ENCODE peak calls at places on chromosomes 3 and 15, in eight cellular contexts. V is A549, J is HCT116, O is GM23338, A is HepG2, I is SK-N-SH, L is GM12878, T is Panc1. X is an unnamed sample.

GRCh38 chr3:158465074-158465473 is 105.9 kb upstream of the MLF1 start:
- DNase-seq in A (no peak), O (no peak), J (no peak), T (no peak), V (no peak), I (no peak), L (peak), X (no peak)

GRCh38 chr3:170488802-170489201 is 70.1 kb downstream of the CLDN11 start:
- DNase-seq in V (no peak), O (no peak), J (no peak), T (no peak), L (no peak), A (peak), I (no peak), X (no peak)

GRCh38 chr3:127804141-127804540 is 18.2 kb downstream of the MGLL start:
- DNase-seq in V (no peak), A (no peak), T (no peak), L (no peak), I (no peak), J (no peak), O (no peak), X (no peak)

GRCh38 chr3:98855811-98856400 is 45.6 kb downstream of the DCBLD2 start:
- DNase-seq in A (no peak), O (no peak), I (no peak), T (no peak), J (no peak), V (no peak), L (no peak), X (no peak)

GRCh38 chr3:41247590-41247989 is 48.3 kb downstream of the CTNNB1 start:
- DNase-seq in L (no peak), T (no peak), V (no peak), I (no peak), O (no peak), J (no peak), A (peak), X (no peak)

GRCh38 chr3:72914383-72914782 is 26.5 kb downstream of the GXYLT2 start:
- DNase-seq in L (no peak), I (no peak), O (no peak), A (no peak), T (no peak), V (no peak), J (no peak), X (no peak)

GRCh38 chr3:13860001-13860400 is 19.9 kb downstream of the WNT7A start:
- DNase-seq in V (no peak), T (no peak), O (no peak), I (no peak), L (no peak), A (no peak), J (no peak), X (no peak)

GRCh38 chr3:9760779-9761505 is 8.8 kb downstream of the CAMK1 start:
- DNase-seq in T (no peak), A (no peak), I (no peak), J (no peak), O (no peak), V (no peak), L (no peak), X (no peak)

GRCh38 chr15:77160562-77161481 is 89.9 kb upstream of the TSPAN3 start:
- DNase-seq in L (no peak), V (no peak), T (no peak), O (peak), J (peak), A (peak), I (no peak), X (no peak)

GRCh38 chr3:56915969-56916586 is 114.3 kb upstream of the ARHGEF3 start:
- DNase-seq in O (peak), A (no peak), I (no peak), J (no peak), V (no peak), L (peak), T (no peak), X (peak)

GRCh38 chr3:115553796-115554495 is 69.4 kb upstream of the GAP43 start:
- DNase-seq in O (peak), J (no peak), I (no peak), A (no peak), L (no peak), T (no peak), V (no peak), X (no peak)

GRCh38 chr3:127441764-127442163 is 148.8 kb downstream of the TPRA1 start:
- DNase-seq in A (no peak), J (no peak), T (no peak), V (no peak), L (no peak), I (no peak), O (no peak), X (no peak)

GRCh38 chr3:94529821-94530220 is 467.0 kb downstream of the NSUN3 start:
- DNase-seq in A (no peak), V (no peak), O (no peak), T (no peak), L (no peak), I (no peak), J (no peak), X (no peak)

GRCh38 chr3:192901435-192901834 is 16.2 kb downstream of the MB21D2 start:
- DNase-seq in T (no peak), O (no peak), I (no peak), A (no peak), J (no peak), V (no peak), L (no peak), X (no peak)

GRCh38 chr3:108159865-108160264 is 62.4 kb downstream of the IFT57 start:
- DNase-seq in O (no peak), L (no peak), J (no peak), T (no peak), V (no peak), A (no peak), I (no peak), X (no peak)

GRCh38 chr15:62610499-62610898 is 432.0 kb upstream of the TPM1 start:
- DNase-seq in O (no peak), A (no peak), I (no peak), L (no peak), T (no peak), V (no peak), J (no peak), X (no peak)

GRCh38 chr15:35115155-35115725 is 30.1 kb upstream of the NANOGP8 start:
- DNase-seq in V (no peak), L (no peak), O (no peak), J (no peak), I (no peak), T (no peak), A (peak), X (no peak)

GRCh38 chr15:39261397-39261796 is 319.5 kb upstream of the THBS1 start:
- DNase-seq in A (no peak), I (no peak), L (no peak), O (no peak), V (no peak), T (no peak), J (no peak), X (no peak)

GRCh38 chr15:62853114-62853832 is 189.3 kb upstream of the TPM1 start:
- DNase-seq in J (no peak), L (no peak), V (no peak), O (no peak), I (no peak), A (peak), T (no peak), X (no peak)

GRCh38 chr15:66882251-66883020 is 180.4 kb downstream of the SMAD6 start:
- DNase-seq in V (peak), A (no peak), I (no peak), O (no peak), T (no peak), L (no peak), J (no peak), X (no peak)

GRCh38 chr3:85576091-85576690 is 617.4 kb downstream of the CADM2 start:
- DNase-seq in A (peak), J (peak), V (peak), O (peak), L (no peak), T (peak), I (peak), X (peak)

GRCh38 chr3:79032686-79033318 is 735.0 kb downstream of the ROBO1 start:
- DNase-seq in A (peak), O (peak), L (no peak), V (no peak), J (no peak), I (peak), T (no peak), X (peak)

GRCh38 chr3:125395091-125395490 is 20.0 kb upstream of the ZNF148 start:
- DNase-seq in L (no peak), J (no peak), V (no peak), T (no peak), A (no peak), I (no peak), O (no peak), X (no peak)

GRCh38 chr15:64051093-64051402 is 4.8 kb upstream of the DAPK2 start:
- DNase-seq in V (no peak), O (no peak), T (no peak), J (no peak), A (no peak), L (no peak), I (no peak), X (no peak)

GRCh38 chr3:27685474-27685873 is 36.6 kb downstream of the EOMES start:
- DNase-seq in V (no peak), T (no peak), O (no peak), A (no peak), L (no peak), I (no peak), J (no peak), X (no peak)

GRCh38 chr15:78077053-78077859 is at the start of gene TBC1D2B:
- DNase-seq in J (no peak), V (peak), O (peak), I (peak), T (no peak), L (no peak), A (no peak), X (no peak)

DNA sequence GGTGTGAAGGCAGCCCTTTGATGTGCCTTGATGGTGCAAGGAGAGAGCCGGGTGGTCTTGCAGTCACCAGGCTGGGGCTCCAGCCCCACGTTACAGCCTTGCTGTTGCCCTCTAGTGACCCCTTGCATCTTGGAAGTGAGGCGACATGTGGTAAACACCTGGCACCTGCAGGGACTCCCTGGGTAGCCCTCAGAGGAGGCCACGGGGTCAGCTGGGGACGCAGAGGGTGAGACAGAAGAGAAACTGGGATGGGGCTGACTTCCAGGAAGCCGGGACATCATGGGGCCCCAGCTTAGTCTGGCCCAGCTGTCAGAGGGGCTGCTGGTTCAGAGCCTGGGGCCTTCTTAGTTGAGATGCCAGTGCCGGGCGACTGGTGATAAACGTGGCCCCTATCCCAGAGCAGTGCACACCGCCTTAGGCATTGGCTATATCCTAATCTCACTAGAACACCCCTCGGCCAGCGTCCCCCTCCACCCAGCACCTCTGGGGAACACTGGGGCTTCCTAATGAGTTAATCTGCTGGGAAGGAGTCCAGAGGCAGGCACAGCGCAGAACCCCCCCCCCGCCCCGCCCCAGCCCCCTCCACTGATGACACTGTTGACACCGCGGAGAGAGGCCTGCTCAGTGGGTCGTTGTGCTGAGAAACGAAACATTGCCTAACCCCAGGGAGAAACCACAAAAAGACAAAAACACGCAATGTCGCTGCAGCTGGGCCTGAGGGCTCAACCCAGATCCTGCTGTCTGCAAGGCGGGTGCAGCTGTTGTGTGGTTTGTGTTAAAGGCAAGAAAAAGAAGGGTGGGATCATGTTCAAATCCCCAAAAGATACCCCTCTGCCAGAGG is 60.5 kb upstream of the KLF13 start:
- DNase-seq in J (no peak), V (no peak), L (peak), I (peak), T (no peak), O (no peak), A (no peak), X (peak)
- TF ChIP-seq REST in J (no peak), V (no peak), L (no peak), I (no peak), T (no peak), O (no peak), A (no peak), X (no peak)

DNA sequence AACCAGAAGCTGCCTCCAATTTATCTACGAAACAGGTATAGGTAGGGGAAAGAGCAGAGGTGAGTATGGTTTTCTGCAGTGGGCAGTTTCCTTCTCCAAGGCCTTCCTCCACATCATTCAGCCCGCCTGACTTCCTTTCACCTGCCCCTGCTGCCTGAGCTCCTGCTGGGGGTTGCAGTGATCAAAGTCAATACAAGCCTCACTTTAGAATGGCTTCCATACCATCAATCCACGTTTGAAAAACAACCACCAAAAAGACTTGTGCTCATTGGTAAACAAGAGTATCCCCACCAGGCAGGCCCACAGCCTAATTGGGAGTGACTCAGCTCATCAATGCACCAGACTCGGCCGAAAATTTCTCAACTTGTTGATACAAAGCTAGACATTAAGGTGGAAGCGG is 159.9 kb downstream of the MAGI1 start:
- DNase-seq in J (no peak), V (no peak), I (no peak), A (no peak), L (no peak), T (no peak), O (peak), X (no peak)
- TF ChIP-seq REST in J (no peak), V (no peak), I (no peak), A (no peak), L (no peak), T (no peak), O (no peak), X (no peak)

DNA sequence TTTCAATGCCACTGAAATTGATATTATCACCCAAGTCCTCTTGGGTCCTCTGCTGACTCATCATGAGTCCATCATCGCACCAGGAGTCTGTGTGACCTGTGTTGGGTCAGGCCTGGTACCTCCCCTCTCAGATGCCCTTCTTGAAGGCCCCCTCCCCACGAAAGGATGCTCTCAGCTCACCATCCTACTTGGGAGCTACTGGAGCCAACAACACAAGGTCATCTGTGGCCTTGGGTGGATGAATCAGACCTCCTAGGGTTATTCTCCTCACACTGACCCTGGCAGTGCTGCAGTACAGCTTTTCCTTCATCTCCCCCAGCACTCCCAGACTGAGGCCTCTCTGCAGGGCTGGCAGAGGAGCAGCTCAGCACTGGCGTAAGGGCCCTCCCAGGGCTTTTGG is 80.6 kb upstream of the GSK3B start:
- DNase-seq in V (no peak), L (no peak), I (no peak), T (no peak), O (no peak), J (no peak), A (no peak), X (no peak)
- TF ChIP-seq REST in V (no peak), L (no peak), I (no peak), T (no peak), O (no peak), J (no peak), A (no peak), X (no peak)

DNA sequence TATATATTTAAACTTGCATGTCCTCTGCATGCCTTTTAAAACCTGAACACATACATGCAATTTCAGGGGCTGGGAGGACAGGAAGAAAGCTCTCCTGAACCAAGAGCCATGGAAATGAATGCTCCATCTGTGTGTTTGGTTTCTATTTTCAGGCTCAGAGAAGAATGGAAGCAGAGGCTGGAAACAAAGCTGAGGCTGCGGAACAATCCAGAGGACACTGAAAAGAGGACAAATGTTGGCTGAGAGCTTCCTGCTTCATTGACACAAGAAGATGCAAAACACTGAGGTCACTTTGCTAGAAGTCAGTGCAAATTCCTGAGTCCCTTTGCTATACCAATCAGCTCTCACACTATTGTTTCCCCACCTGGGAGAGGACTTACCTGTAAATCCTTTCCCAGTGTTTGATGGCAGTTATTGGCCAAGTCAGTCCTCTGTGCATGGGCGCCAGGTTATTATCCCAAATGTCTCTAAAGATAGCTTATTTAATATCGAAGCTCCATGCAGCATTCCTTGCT is 12.7 kb downstream of the FAM240A start:
- DNase-seq in L (no peak), V (no peak), O (peak), A (no peak), J (no peak), I (no peak), T (no peak), X (no peak)
- TF ChIP-seq REST in L (no peak), V (no peak), O (no peak), A (no peak), J (no peak), I (no peak), T (no peak), X (no peak)

GRCh38 chr3:64190517-64191515 is 34.5 kb downstream of the PRICKLE2 start:
- DNase-seq in L (no peak), O (no peak), T (no peak), V (peak), J (no peak), A (no peak), I (no peak), X (no peak)
- TF ChIP-seq REST in L (no peak), O (no peak), T (no peak), V (no peak), J (no peak), A (no peak), I (no peak), X (no peak)